ENCODE peak calls at places on chromosome 12, in eight cellular contexts. Y, Q, M, B, K, W, P and L are unnamed samples.

GRCh38 chr12:110846615-110847566 is at the start of gene CCDC63:
- DNase-seq in Y (no peak), Q (no peak), M (no peak), B (no peak), K (no peak), W (no peak), P (no peak), L (peak)

GRCh38 chr12:10540776-10541205 is 35.1 kb downstream of the EIF2S3B start:
- DNase-seq in Y (no peak), Q (no peak), M (no peak), B (no peak), K (no peak), W (no peak), P (no peak), L (no peak)

GRCh38 chr12:109033239-109034196 is 12.7 kb upstream of the SVOP start:
- DNase-seq in Y (no peak), Q (no peak), M (no peak), B (no peak), K (no peak), W (no peak), P (no peak), L (no peak)

GRCh38 chr12:89040146-89040964 is 311.9 kb downstream of the DUSP6 start:
- DNase-seq in Y (peak), Q (no peak), M (peak), B (no peak), K (peak), W (peak), P (no peak), L (no peak)

GRCh38 chr12:65825573-65826512 is 1.6 kb downstream of the HMGA2 start:
- DNase-seq in Y (no peak), Q (peak), M (no peak), B (peak), K (no peak), W (no peak), P (no peak), L (peak)

GRCh38 chr12:131510431-131510830 is 200.5 kb upstream of the SFSWAP start:
- DNase-seq in Y (no peak), Q (no peak), M (no peak), B (no peak), K (no peak), W (no peak), P (no peak), L (no peak)

GRCh38 chr12:106152334-106152733 is 13.6 kb upstream of the NUAK1 start:
- DNase-seq in Y (no peak), Q (peak), M (no peak), B (no peak), K (no peak), W (no peak), P (no peak), L (no peak)

GRCh38 chr12:130955238-130955816 is 1.6 kb downstream of the ADGRD1 start:
- DNase-seq in Y (no peak), Q (no peak), M (no peak), B (no peak), K (no peak), W (no peak), P (no peak), L (peak)

GRCh38 chr12:99495797-99496196 is 151.8 kb upstream of the GARIN6 start:
- DNase-seq in Y (no peak), Q (no peak), M (no peak), B (no peak), K (no peak), W (no peak), P (no peak), L (no peak)

GRCh38 chr12:53510181-53510812 is 3.0 kb upstream of the NPFF start:
- DNase-seq in Y (no peak), Q (no peak), M (no peak), B (no peak), K (no peak), W (no peak), P (no peak), L (no peak)

GRCh38 chr12:58596381-58596780 is 323.9 kb downstream of the LRIG3 start:
- DNase-seq in Y (no peak), Q (no peak), M (no peak), B (no peak), K (no peak), W (no peak), P (no peak), L (no peak)

GRCh38 chr12:88945041-88945732 is 364.9 kb upstream of the KITLG start:
- DNase-seq in Y (no peak), Q (no peak), M (no peak), B (no peak), K (no peak), W (no peak), P (no peak), L (no peak)

GRCh38 chr12:45214739-45215418 is 1.0 kb upstream of the ANO6 start:
- DNase-seq in Y (no peak), Q (no peak), M (no peak), B (no peak), K (no peak), W (no peak), P (no peak), L (no peak)

GRCh38 chr12:92899388-92900001 is 29.6 kb downstream of the EEA1 start:
- DNase-seq in Y (no peak), Q (no peak), M (peak), B (peak), K (no peak), W (no peak), P (peak), L (peak)

GRCh38 chr12:56013482-56013881 is 7.4 kb upstream of the IKZF4 start:
- DNase-seq in Y (no peak), Q (no peak), M (no peak), B (no peak), K (no peak), W (no peak), P (no peak), L (no peak)

GRCh38 chr12:75722714-75723200 is 211.3 kb upstream of the KRR1 start:
- DNase-seq in Y (peak), Q (no peak), M (no peak), B (peak), K (peak), W (no peak), P (peak), L (peak)

GRCh38 chr12:32158525-32158924 is 51.9 kb downstream of the BICD1 start:
- DNase-seq in Y (no peak), Q (no peak), M (no peak), B (no peak), K (no peak), W (no peak), P (no peak), L (no peak)

GRCh38 chr12:8087666-8088065 is 5.6 kb downstream of the NECAP1 start:
- DNase-seq in Y (peak), Q (no peak), M (no peak), B (no peak), K (no peak), W (no peak), P (no peak), L (no peak)

GRCh38 chr12:95653761-95654546 is 102.7 kb upstream of the USP44 start:
- DNase-seq in Y (no peak), Q (no peak), M (peak), B (peak), K (no peak), W (no peak), P (peak), L (no peak)

GRCh38 chr12:62714409-62715075 is 220.4 kb downstream of the PPM1H start:
- DNase-seq in Y (no peak), Q (no peak), M (no peak), B (no peak), K (no peak), W (no peak), P (no peak), L (peak)

GRCh38 chr12:110857528-110857927 is 10.7 kb downstream of the CCDC63 start:
- DNase-seq in Y (no peak), Q (no peak), M (no peak), B (no peak), K (no peak), W (no peak), P (no peak), L (no peak)

GRCh38 chr12:7091660-7092228 is 501 bp downstream of the C1R start:
- DNase-seq in Y (no peak), Q (no peak), M (no peak), B (peak), K (no peak), W (no peak), P (no peak), L (peak)

GRCh38 chr12:39102474-39103209 is 197.3 kb upstream of the CPNE8 start:
- DNase-seq in Y (no peak), Q (no peak), M (no peak), B (no peak), K (no peak), W (no peak), P (no peak), L (no peak)

GRCh38 chr12:60494249-60494648 is 898.4 kb downstream of the SLC16A7 start:
- DNase-seq in Y (no peak), Q (peak), M (peak), B (peak), K (no peak), W (no peak), P (peak), L (no peak)

GRCh38 chr12:78818487-78818886 is 46.1 kb upstream of the SYT1 start:
- DNase-seq in Y (no peak), Q (no peak), M (no peak), B (no peak), K (no peak), W (no peak), P (no peak), L (no peak)

GRCh38 chr12:38890102-38890501 is 15.3 kb downstream of the CPNE8 start:
- DNase-seq in Y (no peak), Q (no peak), M (no peak), B (no peak), K (no peak), W (no peak), P (no peak), L (no peak)

GRCh38 chr12:45350861-45351260 is 135.0 kb downstream of the ANO6 start:
- DNase-seq in Y (no peak), Q (no peak), M (no peak), B (no peak), K (no peak), W (no peak), P (no peak), L (no peak)

GRCh38 chr12:70560671-70561070 is 76.6 kb downstream of the PTPRB start:
- DNase-seq in Y (no peak), Q (no peak), M (no peak), B (no peak), K (no peak), W (no peak), P (no peak), L (no peak)

GRCh38 chr12:459430-460258 is at the start of gene B4GALNT3:
- DNase-seq in Y (peak), Q (no peak), M (no peak), B (peak), K (peak), W (peak), P (no peak), L (peak)

GRCh38 chr12:3705349-3705675 is 47.6 kb downstream of the CRACR2A start:
- DNase-seq in Y (no peak), Q (no peak), M (no peak), B (no peak), K (no peak), W (no peak), P (no peak), L (no peak)

GRCh38 chr12:70645494-70646317 is 8.5 kb upstream of the PTPRB start:
- DNase-seq in Y (no peak), Q (no peak), M (peak), B (peak), K (no peak), W (no peak), P (peak), L (peak)